ENCODE peak calls at places on chromosomes 2 and 18, in ten cellular contexts. One of them, this sample, is unnamed. For H3K9me3, the result is how much of the 10 kb centered on the place peaks cover.

GRCh38 chr2:142536501-142536900 is 341.0 kb upstream of the KYNU start:
- DNase-seq in mammary epithelial cell: no peak
- DNase-seq in neural progenitor cell: no peak
- DNase-seq in IMR-90: no peak
- DNase-seq in adipocyte: no peak
- DNase-seq in HCT116: no peak
- DNase-seq in SK-N-SH: no peak
- DNase-seq in GM23248: no peak
- DNase-seq in fibroblast of lung: no peak
- DNase-seq in colonic mucosa: no peak
- DNase-seq in this sample: no peak

GRCh38 chr2:227374158-227374557 is 4.9 kb downstream of the TM4SF20 start:
- DNase-seq in adipocyte: no peak
- DNase-seq in colonic mucosa: no peak
- DNase-seq in SK-N-SH: no peak
- DNase-seq in IMR-90: peak
- DNase-seq in HCT116: no peak
- DNase-seq in GM23248: peak
- DNase-seq in fibroblast of lung: peak
- DNase-seq in neural progenitor cell: no peak
- DNase-seq in mammary epithelial cell: peak
- DNase-seq in this sample: peak

GRCh38 chr2:150526827-150527226 is 39.4 kb upstream of the RND3 start:
- DNase-seq in HCT116: peak
- DNase-seq in fibroblast of lung: peak
- DNase-seq in neural progenitor cell: no peak
- DNase-seq in mammary epithelial cell: peak
- DNase-seq in SK-N-SH: no peak
- DNase-seq in adipocyte: peak
- DNase-seq in IMR-90: peak
- DNase-seq in GM23248: peak
- DNase-seq in colonic mucosa: no peak
- DNase-seq in this sample: no peak

GRCh38 chr2:159710601-159711180 is 1.6 kb upstream of the MARCHF7 start:
- DNase-seq in GM23248: peak
- DNase-seq in mammary epithelial cell: no peak
- DNase-seq in neural progenitor cell: no peak
- DNase-seq in colonic mucosa: no peak
- DNase-seq in fibroblast of lung: peak
- DNase-seq in SK-N-SH: no peak
- DNase-seq in IMR-90: peak
- DNase-seq in adipocyte: no peak
- DNase-seq in HCT116: no peak
- DNase-seq in this sample: no peak

GRCh38 chr2:161552015-161552414 is 72.2 kb upstream of the SLC4A10 start:
- DNase-seq in IMR-90: no peak
- DNase-seq in HCT116: no peak
- DNase-seq in adipocyte: peak
- DNase-seq in colonic mucosa: no peak
- DNase-seq in fibroblast of lung: no peak
- DNase-seq in SK-N-SH: no peak
- DNase-seq in mammary epithelial cell: no peak
- DNase-seq in neural progenitor cell: no peak
- DNase-seq in GM23248: peak
- DNase-seq in this sample: no peak

GRCh38 chr18:72458256-72458655 is 85.9 kb downstream of the CBLN2 start:
- DNase-seq in adipocyte: peak
- DNase-seq in colonic mucosa: no peak
- DNase-seq in IMR-90: no peak
- DNase-seq in GM23248: no peak
- DNase-seq in neural progenitor cell: no peak
- DNase-seq in HCT116: no peak
- DNase-seq in SK-N-SH: no peak
- DNase-seq in mammary epithelial cell: no peak
- DNase-seq in fibroblast of lung: no peak
- DNase-seq in this sample: no peak

GRCh38 chr2:31230751-31231150 is 3.2 kb upstream of the EHD3 start:
- DNase-seq in HCT116: no peak
- DNase-seq in IMR-90: no peak
- DNase-seq in SK-N-SH: no peak
- DNase-seq in GM23248: no peak
- DNase-seq in colonic mucosa: no peak
- DNase-seq in fibroblast of lung: peak
- DNase-seq in adipocyte: no peak
- DNase-seq in mammary epithelial cell: no peak
- DNase-seq in neural progenitor cell: no peak
- DNase-seq in this sample: no peak

GRCh38 chr2:180124273-180124881 is 117.3 kb upstream of the CWC22 start:
- DNase-seq in mammary epithelial cell: peak
- DNase-seq in SK-N-SH: peak
- DNase-seq in adipocyte: peak
- DNase-seq in IMR-90: peak
- DNase-seq in GM23248: peak
- DNase-seq in HCT116: peak
- DNase-seq in fibroblast of lung: peak
- DNase-seq in colonic mucosa: no peak
- DNase-seq in neural progenitor cell: peak
- DNase-seq in this sample: peak

GRCh38 chr2:144505245-144505801 is 14.6 kb downstream of the ZEB2 start:
- DNase-seq in fibroblast of lung: peak
- DNase-seq in GM23248: peak
- DNase-seq in adipocyte: peak
- DNase-seq in IMR-90: no peak
- DNase-seq in HCT116: no peak
- DNase-seq in SK-N-SH: no peak
- DNase-seq in mammary epithelial cell: peak
- DNase-seq in neural progenitor cell: peak
- DNase-seq in colonic mucosa: no peak
- DNase-seq in this sample: no peak

GRCh38 chr2:96819101-96819875 is 3.2 kb downstream of the CNNM3 start:
- DNase-seq in neural progenitor cell: no peak
- DNase-seq in GM23248: no peak
- DNase-seq in IMR-90: no peak
- DNase-seq in fibroblast of lung: no peak
- DNase-seq in SK-N-SH: peak
- DNase-seq in mammary epithelial cell: no peak
- DNase-seq in adipocyte: no peak
- DNase-seq in colonic mucosa: peak
- DNase-seq in HCT116: no peak
- DNase-seq in this sample: no peak

GRCh38 chr18:62128157-62128556 is 58.7 kb downstream of the PIGN start:
- DNase-seq in GM23248: peak
- DNase-seq in adipocyte: peak
- DNase-seq in mammary epithelial cell: peak
- DNase-seq in neural progenitor cell: no peak
- DNase-seq in colonic mucosa: no peak
- DNase-seq in SK-N-SH: no peak
- DNase-seq in IMR-90: peak
- DNase-seq in fibroblast of lung: peak
- DNase-seq in HCT116: no peak
- DNase-seq in this sample: peak

GRCh38 chr18:32278148-32278799 is 88.4 kb downstream of the MEP1B start:
- DNase-seq in colonic mucosa: peak
- DNase-seq in SK-N-SH: no peak
- DNase-seq in mammary epithelial cell: no peak
- DNase-seq in adipocyte: no peak
- DNase-seq in IMR-90: no peak
- DNase-seq in fibroblast of lung: no peak
- DNase-seq in GM23248: no peak
- DNase-seq in neural progenitor cell: no peak
- DNase-seq in HCT116: no peak
- DNase-seq in this sample: no peak

GRCh38 chr2:44843641-44844040 is 97.9 kb upstream of the SIX3 start:
- DNase-seq in SK-N-SH: no peak
- DNase-seq in neural progenitor cell: no peak
- DNase-seq in HCT116: no peak
- DNase-seq in adipocyte: no peak
- DNase-seq in GM23248: no peak
- DNase-seq in colonic mucosa: peak
- DNase-seq in mammary epithelial cell: no peak
- DNase-seq in IMR-90: no peak
- DNase-seq in fibroblast of lung: no peak
- DNase-seq in this sample: no peak

GRCh38 chr2:108633379-108633778 is 85.9 kb upstream of the RANBP2 start:
- DNase-seq in colonic mucosa: peak
- DNase-seq in IMR-90: no peak
- DNase-seq in neural progenitor cell: no peak
- DNase-seq in GM23248: no peak
- DNase-seq in fibroblast of lung: peak
- DNase-seq in SK-N-SH: no peak
- DNase-seq in adipocyte: no peak
- DNase-seq in mammary epithelial cell: no peak
- DNase-seq in HCT116: no peak
- DNase-seq in this sample: no peak

GRCh38 chr18:49285627-49286026 is 174.8 kb downstream of the DYM start:
- DNase-seq in fibroblast of lung: no peak
- DNase-seq in HCT116: no peak
- DNase-seq in neural progenitor cell: no peak
- DNase-seq in mammary epithelial cell: no peak
- DNase-seq in SK-N-SH: no peak
- DNase-seq in colonic mucosa: no peak
- DNase-seq in GM23248: no peak
- DNase-seq in IMR-90: no peak
- DNase-seq in adipocyte: no peak
- DNase-seq in this sample: no peak

GRCh38 chr18:14921547-14921946 is 173.6 kb downstream of the ANKRD30B start:
- DNase-seq in IMR-90: no peak
- DNase-seq in colonic mucosa: peak
- DNase-seq in adipocyte: no peak
- DNase-seq in fibroblast of lung: no peak
- DNase-seq in SK-N-SH: no peak
- DNase-seq in mammary epithelial cell: no peak
- DNase-seq in GM23248: no peak
- DNase-seq in neural progenitor cell: no peak
- DNase-seq in HCT116: no peak
- DNase-seq in this sample: no peak
- H3K9me3 ChIP-seq in IMR-90: under half
- H3K9me3 ChIP-seq in colonic mucosa: under half
- H3K9me3 ChIP-seq in adipocyte: under half
- H3K9me3 ChIP-seq in fibroblast of lung: under half
- H3K9me3 ChIP-seq in SK-N-SH: under half
- H3K9me3 ChIP-seq in mammary epithelial cell: under half
- H3K9me3 ChIP-seq in GM23248: under half
- H3K9me3 ChIP-seq in neural progenitor cell: under half
- H3K9me3 ChIP-seq in HCT116: under half
- H3K9me3 ChIP-seq in this sample: under half

GRCh38 chr2:164839914-164840457 is 1.6 kb downstream of the COBLL1 start:
- DNase-seq in GM23248: peak
- DNase-seq in adipocyte: peak
- DNase-seq in HCT116: no peak
- DNase-seq in fibroblast of lung: peak
- DNase-seq in neural progenitor cell: no peak
- DNase-seq in colonic mucosa: no peak
- DNase-seq in SK-N-SH: no peak
- DNase-seq in IMR-90: peak
- DNase-seq in mammary epithelial cell: peak
- DNase-seq in this sample: no peak
- H3K9ac ChIP-seq in GM23248: no peak
- H3K9ac ChIP-seq in adipocyte: peak
- H3K9ac ChIP-seq in HCT116: no peak
- H3K9ac ChIP-seq in fibroblast of lung: no peak
- H3K9ac ChIP-seq in neural progenitor cell: no peak
- H3K9ac ChIP-seq in colonic mucosa: peak
- H3K9ac ChIP-seq in SK-N-SH: no peak
- H3K9ac ChIP-seq in IMR-90: no peak
- H3K9ac ChIP-seq in mammary epithelial cell: peak
- H3K9ac ChIP-seq in this sample: no peak

DNA sequence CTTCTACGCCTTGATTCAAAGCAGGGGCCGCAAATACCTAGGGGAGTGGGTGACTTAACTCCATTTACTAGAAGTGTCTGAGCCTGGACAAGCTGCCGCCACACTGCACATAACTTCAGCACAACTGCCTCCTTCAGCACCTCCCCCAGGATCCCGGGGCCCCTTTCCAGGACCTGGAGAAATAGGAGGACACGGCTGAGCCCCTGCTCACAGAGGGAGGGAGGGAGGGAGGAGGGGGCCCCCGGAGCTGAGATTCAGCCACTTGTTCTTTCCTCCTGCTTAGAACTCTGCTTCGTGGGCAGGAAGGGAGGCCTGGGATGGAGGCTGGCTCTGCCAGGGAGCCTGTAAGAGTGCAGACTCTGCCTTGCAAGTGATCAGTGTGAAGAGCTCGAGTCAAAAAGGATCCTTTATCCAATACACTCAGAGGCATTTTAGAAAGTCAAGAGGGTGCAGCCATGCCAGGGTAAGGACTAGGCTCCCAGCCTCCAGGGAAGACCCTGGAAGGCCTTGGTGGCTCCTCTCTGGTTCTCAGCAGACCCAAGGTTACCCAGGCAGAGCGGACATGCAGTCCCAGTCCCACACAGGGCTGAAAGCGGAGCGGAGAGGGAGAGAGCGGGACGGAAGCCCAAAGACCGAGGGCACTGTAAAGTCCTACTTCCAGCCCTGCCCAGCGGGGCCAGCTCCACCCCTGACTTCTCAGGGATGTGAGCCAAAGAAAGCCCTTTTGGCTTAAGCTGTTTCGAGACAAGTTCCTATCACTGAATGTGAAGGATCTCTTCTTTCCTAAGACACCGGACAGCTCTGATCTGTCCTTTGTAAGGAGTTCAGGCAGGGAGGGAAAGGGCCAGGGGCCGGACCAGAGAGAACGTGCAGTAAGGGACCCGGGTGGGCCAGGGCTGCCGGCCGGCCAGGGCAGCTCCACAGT is 8.6 kb upstream of the ARMC9 start:
- DNase-seq in GM23248: peak
- DNase-seq in HCT116: no peak
- DNase-seq in adipocyte: no peak
- DNase-seq in mammary epithelial cell: no peak
- DNase-seq in fibroblast of lung: peak
- DNase-seq in colonic mucosa: peak
- DNase-seq in IMR-90: no peak
- DNase-seq in SK-N-SH: no peak
- DNase-seq in neural progenitor cell: peak
- DNase-seq in this sample: no peak
- H3K4me3 ChIP-seq in GM23248: no peak
- H3K4me3 ChIP-seq in HCT116: no peak
- H3K4me3 ChIP-seq in adipocyte: peak
- H3K4me3 ChIP-seq in mammary epithelial cell: no peak
- H3K4me3 ChIP-seq in fibroblast of lung: no peak
- H3K4me3 ChIP-seq in colonic mucosa: no peak
- H3K4me3 ChIP-seq in IMR-90: no peak
- H3K4me3 ChIP-seq in SK-N-SH: no peak
- H3K4me3 ChIP-seq in neural progenitor cell: peak
- H3K4me3 ChIP-seq in this sample: no peak

GRCh38 chr2:4862031-4862430 is 830.2 kb upstream of the SOX11 start:
- DNase-seq in IMR-90: no peak
- DNase-seq in GM23248: no peak
- DNase-seq in mammary epithelial cell: peak
- DNase-seq in SK-N-SH: no peak
- DNase-seq in adipocyte: no peak
- DNase-seq in HCT116: no peak
- DNase-seq in colonic mucosa: no peak
- DNase-seq in neural progenitor cell: no peak
- DNase-seq in fibroblast of lung: no peak
- DNase-seq in this sample: no peak
- H3K9me3 ChIP-seq in IMR-90: under half
- H3K9me3 ChIP-seq in GM23248: under half
- H3K9me3 ChIP-seq in mammary epithelial cell: under half
- H3K9me3 ChIP-seq in SK-N-SH: under half
- H3K9me3 ChIP-seq in adipocyte: under half
- H3K9me3 ChIP-seq in HCT116: under half
- H3K9me3 ChIP-seq in colonic mucosa: under half
- H3K9me3 ChIP-seq in neural progenitor cell: under half
- H3K9me3 ChIP-seq in fibroblast of lung: under half
- H3K9me3 ChIP-seq in this sample: under half

GRCh38 chr2:72864500-72864899 is 22.7 kb upstream of the SPR start:
- DNase-seq in colonic mucosa: no peak
- DNase-seq in IMR-90: peak
- DNase-seq in adipocyte: peak
- DNase-seq in fibroblast of lung: peak
- DNase-seq in HCT116: no peak
- DNase-seq in GM23248: peak
- DNase-seq in mammary epithelial cell: peak
- DNase-seq in SK-N-SH: no peak
- DNase-seq in neural progenitor cell: no peak
- DNase-seq in this sample: no peak
- H3K9ac ChIP-seq in colonic mucosa: no peak
- H3K9ac ChIP-seq in IMR-90: no peak
- H3K9ac ChIP-seq in adipocyte: no peak
- H3K9ac ChIP-seq in fibroblast of lung: no peak
- H3K9ac ChIP-seq in HCT116: no peak
- H3K9ac ChIP-seq in GM23248: no peak
- H3K9ac ChIP-seq in mammary epithelial cell: no peak
- H3K9ac ChIP-seq in SK-N-SH: no peak
- H3K9ac ChIP-seq in neural progenitor cell: no peak
- H3K9ac ChIP-seq in this sample: no peak